ENCODE peak calls at places on chromosome 3, in ten cellular contexts. One of them, this sample, is unnamed.
A peak's percentile ranks its signal among the peaks of the same experiment; 100 is the strongest.

GRCh38 chr3:157033001-157033400 is 126.9 kb downstream of the CCNL1 start:
- DNase-seq in B cell: no peak
- DNase-seq in EH: no peak
- DNase-seq in activated CD4-positive, alpha-beta T cell treated with anti-CD3 and anti-CD28 coated beads, Interleukin-2, amount 10 ng/mL, durations not matched to agents 7 days and 5 days: no peak
- DNase-seq in astrocyte of the spinal cord: no peak
- DNase-seq in neuronal stem cell: no peak
- DNase-seq in NCI-H1092: no peak
- DNase-seq in endothelial cell: no peak
- DNase-seq in Peyer's patch: no peak
- DNase-seq in Calu3: no peak
- DNase-seq in this sample: no peak

GRCh38 chr3:158091526-158091925 is 14.7 kb downstream of the SHOX2 start:
- DNase-seq in activated CD4-positive, alpha-beta T cell treated with anti-CD3 and anti-CD28 coated beads, Interleukin-2, amount 10 ng/mL, durations not matched to agents 7 days and 5 days: no peak
- DNase-seq in neuronal stem cell: no peak
- DNase-seq in Peyer's patch: no peak
- DNase-seq in endothelial cell: no peak
- DNase-seq in EH: peak; percentile 69
- DNase-seq in B cell: no peak
- DNase-seq in NCI-H1092: no peak
- DNase-seq in astrocyte of the spinal cord: peak; percentile 31
- DNase-seq in Calu3: no peak
- DNase-seq in this sample: no peak

GRCh38 chr3:126528800-126529541 is 5.0 kb downstream of the CHST13 start:
- DNase-seq in EH: peak; percentile 26
- DNase-seq in endothelial cell: no peak
- DNase-seq in activated CD4-positive, alpha-beta T cell treated with anti-CD3 and anti-CD28 coated beads, Interleukin-2, amount 10 ng/mL, durations not matched to agents 7 days and 5 days: no peak
- DNase-seq in B cell: no peak
- DNase-seq in Peyer's patch: no peak
- DNase-seq in NCI-H1092: no peak
- DNase-seq in neuronal stem cell: no peak
- DNase-seq in Calu3: peak; percentile 84
- DNase-seq in astrocyte of the spinal cord: no peak
- DNase-seq in this sample: peak; percentile 84

GRCh38 chr3:48446425-48447193 is at the start of gene ATRIP:
- DNase-seq in Calu3: peak; percentile 94
- DNase-seq in astrocyte of the spinal cord: peak; percentile 89
- DNase-seq in EH: peak; percentile 86
- DNase-seq in endothelial cell: peak; percentile 90
- DNase-seq in activated CD4-positive, alpha-beta T cell treated with anti-CD3 and anti-CD28 coated beads, Interleukin-2, amount 10 ng/mL, durations not matched to agents 7 days and 5 days: peak; percentile 87
- DNase-seq in B cell: peak; percentile 97
- DNase-seq in Peyer's patch: peak; percentile 95
- DNase-seq in neuronal stem cell: peak; percentile 90
- DNase-seq in NCI-H1092: peak; percentile 65
- DNase-seq in this sample: peak; percentile 76

GRCh38 chr3:66376568-66376967 is 124.3 kb downstream of the LRIG1 start:
- DNase-seq in NCI-H1092: no peak
- DNase-seq in activated CD4-positive, alpha-beta T cell treated with anti-CD3 and anti-CD28 coated beads, Interleukin-2, amount 10 ng/mL, durations not matched to agents 7 days and 5 days: no peak
- DNase-seq in astrocyte of the spinal cord: peak; percentile 69
- DNase-seq in B cell: no peak
- DNase-seq in EH: peak; percentile 79
- DNase-seq in endothelial cell: no peak
- DNase-seq in Calu3: peak; percentile 49
- DNase-seq in Peyer's patch: peak; percentile 84
- DNase-seq in neuronal stem cell: no peak
- DNase-seq in this sample: no peak

GRCh38 chr3:171875923-171876412 is 32.8 kb downstream of the TMEM212 start:
- DNase-seq in neuronal stem cell: no peak
- DNase-seq in NCI-H1092: no peak
- DNase-seq in Calu3: peak; percentile 33
- DNase-seq in astrocyte of the spinal cord: peak; percentile 82
- DNase-seq in Peyer's patch: no peak
- DNase-seq in B cell: no peak
- DNase-seq in EH: peak; percentile 81
- DNase-seq in endothelial cell: no peak
- DNase-seq in activated CD4-positive, alpha-beta T cell treated with anti-CD3 and anti-CD28 coated beads, Interleukin-2, amount 10 ng/mL, durations not matched to agents 7 days and 5 days: no peak
- DNase-seq in this sample: no peak

GRCh38 chr3:82707035-82707434 is 945.6 kb upstream of the GBE1 start:
- DNase-seq in neuronal stem cell: no peak
- DNase-seq in activated CD4-positive, alpha-beta T cell treated with anti-CD3 and anti-CD28 coated beads, Interleukin-2, amount 10 ng/mL, durations not matched to agents 7 days and 5 days: no peak
- DNase-seq in endothelial cell: no peak
- DNase-seq in EH: no peak
- DNase-seq in Peyer's patch: no peak
- DNase-seq in NCI-H1092: no peak
- DNase-seq in Calu3: peak; percentile 12
- DNase-seq in astrocyte of the spinal cord: no peak
- DNase-seq in B cell: no peak
- DNase-seq in this sample: no peak

GRCh38 chr3:113906568-113907140 is 41.2 kb upstream of the ZDHHC23 start:
- DNase-seq in endothelial cell: no peak
- DNase-seq in NCI-H1092: no peak
- DNase-seq in EH: no peak
- DNase-seq in B cell: no peak
- DNase-seq in activated CD4-positive, alpha-beta T cell treated with anti-CD3 and anti-CD28 coated beads, Interleukin-2, amount 10 ng/mL, durations not matched to agents 7 days and 5 days: no peak
- DNase-seq in Peyer's patch: no peak
- DNase-seq in astrocyte of the spinal cord: no peak
- DNase-seq in neuronal stem cell: no peak
- DNase-seq in Calu3: no peak
- DNase-seq in this sample: no peak

GRCh38 chr3:140724856-140725812 is 47.3 kb downstream of the TRIM42 start:
- DNase-seq in NCI-H1092: no peak
- DNase-seq in neuronal stem cell: no peak
- DNase-seq in endothelial cell: no peak
- DNase-seq in Peyer's patch: no peak
- DNase-seq in activated CD4-positive, alpha-beta T cell treated with anti-CD3 and anti-CD28 coated beads, Interleukin-2, amount 10 ng/mL, durations not matched to agents 7 days and 5 days: no peak
- DNase-seq in EH: no peak
- DNase-seq in Calu3: no peak
- DNase-seq in B cell: no peak
- DNase-seq in astrocyte of the spinal cord: no peak
- DNase-seq in this sample: no peak

GRCh38 chr3:105553851-105554250 is 187.1 kb downstream of the ALCAM start:
- DNase-seq in endothelial cell: no peak
- DNase-seq in Calu3: no peak
- DNase-seq in EH: peak; percentile 51
- DNase-seq in Peyer's patch: no peak
- DNase-seq in activated CD4-positive, alpha-beta T cell treated with anti-CD3 and anti-CD28 coated beads, Interleukin-2, amount 10 ng/mL, durations not matched to agents 7 days and 5 days: no peak
- DNase-seq in astrocyte of the spinal cord: no peak
- DNase-seq in neuronal stem cell: no peak
- DNase-seq in NCI-H1092: no peak
- DNase-seq in B cell: no peak
- DNase-seq in this sample: no peak

GRCh38 chr3:15451468-15452113 is 24.2 kb downstream of the EAF1 start:
- DNase-seq in B cell: no peak
- DNase-seq in neuronal stem cell: no peak
- DNase-seq in Peyer's patch: no peak
- DNase-seq in EH: no peak
- DNase-seq in Calu3: no peak
- DNase-seq in endothelial cell: no peak
- DNase-seq in astrocyte of the spinal cord: no peak
- DNase-seq in activated CD4-positive, alpha-beta T cell treated with anti-CD3 and anti-CD28 coated beads, Interleukin-2, amount 10 ng/mL, durations not matched to agents 7 days and 5 days: no peak
- DNase-seq in NCI-H1092: no peak
- DNase-seq in this sample: no peak

GRCh38 chr3:5891721-5892120 is 704.2 kb downstream of the EDEM1 start:
- DNase-seq in Peyer's patch: no peak
- DNase-seq in activated CD4-positive, alpha-beta T cell treated with anti-CD3 and anti-CD28 coated beads, Interleukin-2, amount 10 ng/mL, durations not matched to agents 7 days and 5 days: no peak
- DNase-seq in NCI-H1092: no peak
- DNase-seq in Calu3: no peak
- DNase-seq in EH: no peak
- DNase-seq in B cell: no peak
- DNase-seq in endothelial cell: no peak
- DNase-seq in astrocyte of the spinal cord: peak; percentile 69
- DNase-seq in neuronal stem cell: no peak
- DNase-seq in this sample: no peak

GRCh38 chr3:25856902-25857518 is 67.1 kb downstream of the OXSM start:
- DNase-seq in endothelial cell: no peak
- DNase-seq in NCI-H1092: peak; percentile 3
- DNase-seq in astrocyte of the spinal cord: peak; percentile 58
- DNase-seq in Calu3: peak; percentile 3
- DNase-seq in EH: peak; percentile 61
- DNase-seq in Peyer's patch: peak; percentile 48
- DNase-seq in activated CD4-positive, alpha-beta T cell treated with anti-CD3 and anti-CD28 coated beads, Interleukin-2, amount 10 ng/mL, durations not matched to agents 7 days and 5 days: peak; percentile 31
- DNase-seq in B cell: peak; percentile 59
- DNase-seq in neuronal stem cell: no peak
- DNase-seq in this sample: peak; percentile 9

This sample was measured in HL-60.